ENCODE peak calls at places on chromosomes 16 and 17, in seven cellular contexts. One of them, this sample, is unnamed. For H3K36me3, the result is how much of the 10 kb centered on the place peaks cover.

GRCh38 chr17:51097708-51098446 is 22.8 kb downstream of the SPAG9 start:
- DNase-seq in ovary: no peak
- DNase-seq in H1: no peak
- DNase-seq in stomach: no peak
- DNase-seq in K562: no peak
- DNase-seq in GM12878: no peak
- DNase-seq in upper lobe of left lung: peak
- DNase-seq in this sample: no peak

GRCh38 chr17:18950944-18951905 is 740 bp upstream of the SLC5A10 start:
- DNase-seq in ovary: no peak
- DNase-seq in H1: no peak
- DNase-seq in stomach: peak
- DNase-seq in K562: no peak
- DNase-seq in GM12878: no peak
- DNase-seq in upper lobe of left lung: peak
- DNase-seq in this sample: no peak

GRCh38 chr17:57898487-57899311 is 48.9 kb upstream of the MRPS23 start:
- DNase-seq in ovary: peak
- DNase-seq in H1: peak
- DNase-seq in stomach: peak
- DNase-seq in K562: no peak
- DNase-seq in GM12878: no peak
- DNase-seq in upper lobe of left lung: peak
- DNase-seq in this sample: no peak

GRCh38 chr17:17694229-17695081 is 13.2 kb downstream of the RAI1 start:
- DNase-seq in ovary: peak
- DNase-seq in H1: no peak
- DNase-seq in stomach: peak
- DNase-seq in K562: peak
- DNase-seq in GM12878: no peak
- DNase-seq in upper lobe of left lung: peak
- DNase-seq in this sample: peak

GRCh38 chr17:7217113-7217987 is 2.3 kb downstream of the DLG4 start:
- DNase-seq in ovary: peak
- DNase-seq in H1: no peak
- DNase-seq in stomach: peak
- DNase-seq in K562: peak
- DNase-seq in GM12878: no peak
- DNase-seq in upper lobe of left lung: peak
- DNase-seq in this sample: no peak

GRCh38 chr16:80447263-80447662 is 93.5 kb upstream of the DYNLRB2 start:
- DNase-seq in ovary: no peak
- DNase-seq in H1: no peak
- DNase-seq in stomach: no peak
- DNase-seq in K562: no peak
- DNase-seq in GM12878: no peak
- DNase-seq in upper lobe of left lung: no peak
- DNase-seq in this sample: no peak

GRCh38 chr16:64453643-64454042 is 668.2 kb downstream of the CDH11 start:
- DNase-seq in ovary: no peak
- DNase-seq in H1: no peak
- DNase-seq in stomach: no peak
- DNase-seq in K562: no peak
- DNase-seq in GM12878: no peak
- DNase-seq in upper lobe of left lung: no peak
- DNase-seq in this sample: no peak

GRCh38 chr17:50209472-50210248 is 8.2 kb upstream of the COL1A1 start:
- DNase-seq in ovary: peak
- DNase-seq in H1: no peak
- DNase-seq in stomach: peak
- DNase-seq in K562: peak
- DNase-seq in GM12878: no peak
- DNase-seq in upper lobe of left lung: peak
- DNase-seq in this sample: peak

GRCh38 chr17:59892849-59893616 is at the start of the genes RPS6KB1 and TUBD1:
- DNase-seq in ovary: peak
- DNase-seq in H1: peak
- DNase-seq in stomach: peak
- DNase-seq in K562: peak
- DNase-seq in GM12878: peak
- DNase-seq in upper lobe of left lung: peak
- DNase-seq in this sample: peak

GRCh38 chr16:4358831-4359561 is 7.9 kb upstream of the PAM16 start:
- DNase-seq in ovary: peak
- DNase-seq in H1: no peak
- DNase-seq in stomach: peak
- DNase-seq in K562: peak
- DNase-seq in GM12878: no peak
- DNase-seq in upper lobe of left lung: peak
- DNase-seq in this sample: no peak

GRCh38 chr16:75758215-75758614 is 31.9 kb upstream of the CPHXL start:
- DNase-seq in ovary: no peak
- DNase-seq in H1: no peak
- DNase-seq in stomach: no peak
- DNase-seq in K562: no peak
- DNase-seq in GM12878: no peak
- DNase-seq in upper lobe of left lung: no peak
- DNase-seq in this sample: no peak

GRCh38 chr17:57045868-57046671 is 39.0 kb upstream of the AKAP1 start:
- DNase-seq in ovary: no peak
- DNase-seq in H1: no peak
- DNase-seq in stomach: peak
- DNase-seq in K562: no peak
- DNase-seq in GM12878: no peak
- DNase-seq in upper lobe of left lung: peak
- DNase-seq in this sample: peak

GRCh38 chr17:82003411-82004381 is 19.0 kb downstream of the CENPX start:
- DNase-seq in ovary: peak
- DNase-seq in H1: no peak
- DNase-seq in stomach: no peak
- DNase-seq in K562: no peak
- DNase-seq in GM12878: no peak
- DNase-seq in upper lobe of left lung: no peak
- DNase-seq in this sample: peak

GRCh38 chr17:44004761-44005526 is 522 bp downstream of the NAGS start:
- DNase-seq in ovary: peak
- DNase-seq in H1: no peak
- DNase-seq in stomach: peak
- DNase-seq in K562: no peak
- DNase-seq in GM12878: no peak
- DNase-seq in upper lobe of left lung: no peak
- DNase-seq in this sample: no peak

GRCh38 chr16:70159355-70160348 is 13.9 kb upstream of the CLEC18C start:
- DNase-seq in ovary: peak
- DNase-seq in H1: no peak
- DNase-seq in stomach: no peak
- DNase-seq in K562: no peak
- DNase-seq in GM12878: no peak
- DNase-seq in upper lobe of left lung: no peak
- DNase-seq in this sample: no peak

GRCh38 chr17:79515646-79516604 is 94.9 kb downstream of the RBFOX3 start:
- DNase-seq in ovary: no peak
- DNase-seq in H1: no peak
- DNase-seq in stomach: no peak
- DNase-seq in K562: no peak
- DNase-seq in GM12878: no peak
- DNase-seq in upper lobe of left lung: no peak
- DNase-seq in this sample: no peak

GRCh38 chr17:29616300-29617048 is 6.2 kb downstream of the CORO6 start:
- DNase-seq in ovary: peak
- DNase-seq in H1: no peak
- DNase-seq in stomach: no peak
- DNase-seq in K562: no peak
- DNase-seq in GM12878: no peak
- DNase-seq in upper lobe of left lung: no peak
- DNase-seq in this sample: no peak

DNA sequence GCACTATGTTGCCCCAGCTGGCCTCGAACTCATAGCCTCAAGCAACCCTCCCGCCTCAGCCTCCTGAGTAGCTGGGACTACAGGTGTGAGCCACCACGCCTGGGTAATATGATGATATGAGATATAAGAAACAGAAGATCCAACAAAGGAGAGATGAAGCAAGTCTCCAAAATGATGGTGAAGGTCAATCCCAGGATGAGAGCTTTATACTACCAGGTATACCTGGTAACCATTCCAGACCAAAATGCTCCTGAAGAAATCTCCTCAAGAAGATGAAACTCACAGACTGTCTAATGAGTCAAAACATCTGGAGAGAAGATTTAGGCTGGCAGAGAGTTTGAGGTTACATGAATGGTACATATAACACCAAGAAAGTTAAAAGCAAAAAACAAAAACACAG is 24.5 kb downstream of the INTS2 start:
- DNase-seq in ovary: no peak
- DNase-seq in H1: no peak
- DNase-seq in stomach: no peak
- DNase-seq in K562: no peak
- DNase-seq in GM12878: no peak
- DNase-seq in upper lobe of left lung: no peak
- DNase-seq in this sample: no peak
- H3K36me3 ChIP-seq in ovary: under half
- H3K36me3 ChIP-seq in H1: under half
- H3K36me3 ChIP-seq in stomach: half or more
- H3K36me3 ChIP-seq in K562: half or more
- H3K36me3 ChIP-seq in GM12878: under half
- H3K36me3 ChIP-seq in upper lobe of left lung: under half
- H3K36me3 ChIP-seq in this sample: half or more

GRCh38 chr16:12876778-12877177 is 24.6 kb upstream of the SHISA9 start:
- DNase-seq in ovary: no peak
- DNase-seq in H1: no peak
- DNase-seq in stomach: no peak
- DNase-seq in K562: no peak
- DNase-seq in GM12878: no peak
- DNase-seq in upper lobe of left lung: no peak
- DNase-seq in this sample: no peak

GRCh38 chr16:12881771-12882170 is 19.6 kb upstream of the SHISA9 start:
- DNase-seq in ovary: no peak
- DNase-seq in H1: no peak
- DNase-seq in stomach: no peak
- DNase-seq in K562: no peak
- DNase-seq in GM12878: no peak
- DNase-seq in upper lobe of left lung: no peak
- DNase-seq in this sample: no peak

GRCh38 chr16:12879812-12880211 is 21.6 kb upstream of the SHISA9 start:
- DNase-seq in ovary: no peak
- DNase-seq in H1: no peak
- DNase-seq in stomach: no peak
- DNase-seq in K562: no peak
- DNase-seq in GM12878: no peak
- DNase-seq in upper lobe of left lung: no peak
- DNase-seq in this sample: no peak

GRCh38 chr16:12878973-12879372 is 22.4 kb upstream of the SHISA9 start:
- DNase-seq in ovary: no peak
- DNase-seq in H1: no peak
- DNase-seq in stomach: no peak
- DNase-seq in K562: no peak
- DNase-seq in GM12878: no peak
- DNase-seq in upper lobe of left lung: no peak
- DNase-seq in this sample: no peak

DNA sequence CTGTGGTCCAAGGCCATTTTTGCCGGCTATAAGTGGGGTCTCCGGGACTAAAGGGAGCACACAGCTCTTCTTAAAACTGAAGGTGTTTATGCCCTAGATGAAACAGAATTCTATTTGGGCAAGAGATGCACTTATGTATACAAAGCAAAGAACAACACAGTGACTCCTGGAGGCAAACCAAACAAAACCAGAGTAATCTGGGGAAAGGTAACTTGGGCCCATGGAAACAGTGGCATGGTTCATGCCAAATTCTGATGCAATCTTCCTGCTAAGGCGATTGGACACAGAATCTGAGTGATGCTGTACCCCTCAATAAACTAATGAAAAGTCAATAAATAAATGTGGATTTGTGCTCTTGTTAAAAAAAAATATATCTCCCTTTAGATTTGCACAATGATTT is 20.2 kb upstream of the SHISA9 start:
- DNase-seq in ovary: no peak
- DNase-seq in H1: no peak
- DNase-seq in stomach: no peak
- DNase-seq in K562: no peak
- DNase-seq in GM12878: no peak
- DNase-seq in upper lobe of left lung: no peak
- DNase-seq in this sample: no peak
- TF ChIP-seq CTCF in ovary: no peak
- TF ChIP-seq CTCF in H1: no peak
- TF ChIP-seq CTCF in stomach: no peak
- TF ChIP-seq CTCF in K562: no peak
- TF ChIP-seq CTCF in GM12878: no peak
- TF ChIP-seq CTCF in upper lobe of left lung: no peak
- TF ChIP-seq CTCF in this sample: no peak

DNA sequence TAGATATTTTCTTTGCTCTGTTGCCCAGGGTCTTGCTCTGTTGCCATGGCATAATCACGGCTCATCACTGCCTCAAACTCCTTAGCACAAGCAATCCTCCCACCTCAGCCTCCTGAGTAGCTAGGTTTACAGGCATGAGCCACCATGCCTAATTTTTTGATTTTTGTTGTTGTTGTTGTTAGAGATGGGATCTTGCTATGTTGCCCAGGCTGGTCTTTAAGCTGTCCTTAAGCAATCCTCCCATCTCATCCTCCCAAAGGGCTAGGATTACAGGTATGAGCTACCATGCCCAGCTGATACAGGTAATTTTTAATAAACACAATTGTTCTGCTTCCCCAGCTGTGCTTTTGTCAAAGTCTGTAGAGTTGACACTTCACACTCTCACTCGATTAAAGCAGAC is 159.3 kb downstream of the PARN start:
- DNase-seq in ovary: no peak
- DNase-seq in H1: no peak
- DNase-seq in stomach: no peak
- DNase-seq in K562: no peak
- DNase-seq in GM12878: no peak
- DNase-seq in upper lobe of left lung: no peak
- DNase-seq in this sample: no peak
- TF ChIP-seq EP300 in ovary: no peak
- TF ChIP-seq EP300 in H1: no peak
- TF ChIP-seq EP300 in stomach: no peak
- TF ChIP-seq EP300 in K562: no peak
- TF ChIP-seq EP300 in GM12878: no peak
- TF ChIP-seq EP300 in upper lobe of left lung: no peak
- TF ChIP-seq EP300 in this sample: no peak

DNA sequence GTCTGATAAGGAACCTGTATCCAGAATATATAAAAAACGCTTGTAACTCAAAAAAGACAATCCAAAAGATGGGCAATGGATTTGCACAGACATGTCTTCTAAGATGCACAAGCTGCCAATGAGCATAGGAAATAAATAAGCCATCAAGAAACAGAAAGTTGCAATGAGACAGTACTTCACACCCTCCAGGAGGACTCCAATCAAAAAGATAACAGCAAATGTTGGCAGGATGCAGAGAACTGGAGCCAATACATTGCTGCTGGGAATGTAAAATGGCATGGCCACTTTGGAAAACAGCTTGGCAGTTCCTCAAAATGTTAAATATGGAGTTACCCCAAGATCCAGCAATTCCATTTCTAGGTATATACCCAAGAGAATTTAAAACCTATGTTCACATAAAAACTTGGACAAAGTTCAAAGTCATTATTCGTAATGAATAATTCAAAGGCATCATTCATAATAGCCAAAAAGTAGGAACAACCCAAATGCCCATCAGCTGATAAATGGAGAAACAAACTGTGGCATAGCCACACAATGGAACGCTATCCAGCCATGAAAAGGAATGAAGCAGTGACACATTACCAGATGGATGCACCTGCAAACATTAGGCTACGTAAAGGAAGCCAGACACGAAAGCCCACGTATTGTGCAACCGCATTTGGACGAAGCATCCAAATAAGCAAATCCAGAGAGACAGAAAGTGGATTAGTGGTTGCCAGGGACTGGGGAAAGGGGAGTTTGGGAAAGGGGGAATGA is 25.6 kb downstream of the GGA2 start:
- DNase-seq in ovary: no peak
- DNase-seq in H1: no peak
- DNase-seq in stomach: no peak
- DNase-seq in K562: no peak
- DNase-seq in GM12878: no peak
- DNase-seq in upper lobe of left lung: no peak
- DNase-seq in this sample: no peak
- H3K36me3 ChIP-seq in ovary: under half
- H3K36me3 ChIP-seq in H1: half or more
- H3K36me3 ChIP-seq in stomach: half or more
- H3K36me3 ChIP-seq in K562: half or more
- H3K36me3 ChIP-seq in GM12878: under half
- H3K36me3 ChIP-seq in upper lobe of left lung: half or more
- H3K36me3 ChIP-seq in this sample: half or more

This sample was measured in suprapubic skin.